ENCODE peak calls at places on chromosomes 13 and 19, in six cellular contexts. J is fibroblast of pulmonary artery, F is lower leg skin, G is kidney epithelial cell, S is SK-N-SH, H is ascending aorta. P is an unnamed sample.
A peak's percentile ranks its signal among the peaks of the same experiment; 100 is the strongest.

GRCh38 chr19:58500242-58500641 is 11.6 kb downstream of the SLC27A5 start:
- DNase-seq in J (no peak), F (no peak), G (no peak), S (no peak), H (no peak), P (no peak)

GRCh38 chr13:87356314-87356713 is 314.9 kb upstream of the SLITRK5 start:
- DNase-seq in J (no peak), F (peak; percentile 33), G (no peak), S (no peak), H (no peak), P (no peak)

GRCh38 chr13:93416943-93417342 is 190.3 kb downstream of the GPC6 start:
- DNase-seq in J (no peak), F (no peak), G (no peak), S (no peak), H (no peak), P (no peak)

GRCh38 chr19:33488826-33489225 is 32.8 kb downstream of the PEPD start:
- DNase-seq in J (no peak), F (no peak), G (no peak), S (no peak), H (no peak), P (no peak)

GRCh38 chr13:34300559-34300958 is 482.6 kb downstream of the RFC3 start:
- DNase-seq in J (no peak), F (no peak), G (peak; percentile 23), S (no peak), H (no peak), P (no peak)

GRCh38 chr13:41356788-41357187 is 45.7 kb downstream of the NAA16 start:
- DNase-seq in J (peak; percentile 24), F (no peak), G (no peak), S (no peak), H (no peak), P (no peak)

GRCh38 chr13:108985166-108985565 is 355.8 kb downstream of the MYO16 start:
- DNase-seq in J (peak; percentile 65), F (no peak), G (no peak), S (no peak), H (no peak), P (no peak)

GRCh38 chr19:50724522-50725217 is 1.5 kb downstream of the CLEC11A start:
- DNase-seq in J (peak; percentile 100), F (peak; percentile 98), G (peak; percentile 88), S (peak; percentile 100), H (peak; percentile 96), P (peak; percentile 99)

DNA sequence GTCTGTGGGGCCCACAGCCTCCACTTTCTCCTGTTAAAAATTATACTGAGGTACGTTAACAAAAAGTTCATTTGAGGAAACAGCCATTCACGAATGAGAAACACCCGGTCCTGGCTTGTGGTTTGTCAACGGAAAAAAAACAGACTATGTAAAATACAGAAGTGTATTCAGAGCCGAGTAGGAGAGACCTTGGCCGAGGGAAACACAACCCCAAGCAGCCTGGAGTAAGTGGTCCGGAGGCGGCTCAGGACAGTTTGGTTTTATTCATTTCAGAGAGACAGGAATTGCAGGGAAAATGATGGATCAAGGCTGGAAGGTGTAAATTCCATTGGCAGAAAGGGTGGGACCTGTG is 714 bp downstream of the ZNF439 start:
- DNase-seq in J (no peak), F (no peak), G (no peak), S (no peak), H (no peak), P (no peak)
- H3K4me3 ChIP-seq in J (peak overlapping the region; percentile 61), F (peak overlapping the region; percentile 51), G (peak overlapping the region; percentile 47), S (peak overlapping the region; percentile 57), H (peak overlapping the region; percentile 63), P (peak overlapping the region; percentile 65)

GRCh38 chr13:102599451-102600012 is 2.7 kb downstream of the TPP2 start:
- DNase-seq in J (no peak), F (no peak), G (no peak), S (no peak), H (no peak), P (no peak)
- H3K4me3 ChIP-seq in J (no peak overlapping the region), F (no peak overlapping the region), G (no peak overlapping the region), S (no peak overlapping the region), H (no peak overlapping the region), P (no peak overlapping the region)

GRCh38 chr13:24274452-24274971 is 34.9 kb upstream of the C1QTNF9 start:
- DNase-seq in J (peak; percentile 52), F (no peak), G (no peak), S (no peak), H (no peak), P (no peak)
- H3K4me3 ChIP-seq in J (no peak overlapping the region), F (no peak overlapping the region), G (no peak overlapping the region), S (no peak overlapping the region), H (no peak overlapping the region), P (no peak overlapping the region)

GRCh38 chr19:43777163-43777700 is 3.5 kb downstream of the KCNN4 start:
- DNase-seq in J (no peak), F (no peak), G (no peak), S (peak; percentile 69), H (no peak), P (no peak)

GRCh38 chr19:43779820-43780219 is 953 bp downstream of the KCNN4 start:
- DNase-seq in J (no peak), F (no peak), G (no peak), S (no peak), H (no peak), P (no peak)

GRCh38 chr19:43780706-43781525 is at the start of gene KCNN4:
- DNase-seq in J (peak; percentile 19), F (no peak), G (no peak), S (no peak), H (no peak), P (no peak)

GRCh38 chr19:43778651-43779050 is 2.1 kb downstream of the KCNN4 start:
- DNase-seq in J (no peak), F (no peak), G (no peak), S (no peak), H (no peak), P (no peak)

GRCh38 chr19:43779147-43779819 is 1.5 kb downstream of the KCNN4 start:
- DNase-seq in J (no peak), F (no peak), G (no peak), S (no peak), H (no peak), P (no peak)
- H3K4me3 ChIP-seq in J (no peak overlapping the region), F (no peak overlapping the region), G (no peak overlapping the region), S (no peak overlapping the region), H (no peak overlapping the region), P (no peak overlapping the region)

DNA sequence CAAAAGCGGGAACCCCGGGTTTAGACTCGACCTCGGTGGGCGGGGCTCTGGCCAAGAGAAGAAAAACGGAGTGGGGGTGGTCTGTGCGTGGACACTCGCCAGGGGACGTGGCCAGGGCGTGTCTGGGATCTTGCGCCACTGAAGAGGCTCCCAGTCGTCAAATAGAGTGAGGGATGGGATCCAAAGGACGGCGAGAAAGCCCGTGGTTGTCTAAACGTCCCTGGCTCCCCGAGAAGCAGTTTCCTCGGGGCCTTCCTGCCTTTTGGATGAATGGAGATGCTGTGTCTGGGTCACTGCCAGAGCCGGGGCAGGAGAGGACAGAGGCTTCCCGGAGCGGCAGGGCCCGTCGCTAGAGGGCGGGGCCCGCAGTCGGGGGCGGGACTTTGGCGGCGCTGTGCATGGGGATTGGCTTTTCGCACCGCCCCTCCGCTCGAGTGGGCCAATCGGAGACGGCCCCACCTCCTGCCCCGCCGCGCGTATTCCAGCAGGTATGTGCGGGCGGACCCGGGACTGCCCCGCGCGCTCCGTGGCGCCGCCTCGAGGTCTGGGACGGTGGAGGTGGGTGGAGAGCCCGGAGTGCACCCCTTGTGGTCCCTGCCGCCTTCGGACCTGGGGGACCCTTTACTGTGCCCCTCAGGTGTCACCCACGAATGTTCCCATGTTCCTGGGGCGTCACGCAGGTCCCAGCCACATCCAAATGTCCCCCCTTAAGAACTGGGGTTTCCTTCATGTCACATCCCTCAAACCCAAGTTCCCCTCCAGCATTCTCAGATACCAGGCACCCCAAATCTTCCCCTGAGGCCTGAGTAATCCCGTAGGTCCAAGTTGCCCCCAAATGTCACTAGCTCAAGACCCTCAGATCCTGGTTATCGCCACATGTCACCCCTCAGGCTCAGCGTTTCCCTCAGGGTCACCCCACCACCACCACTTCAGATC is 38.4 kb downstream of the ZSWIM4 start:
- DNase-seq in J (peak; percentile 90), F (peak; percentile 93), G (no peak), S (peak; percentile 99), H (peak; percentile 96), P (peak; percentile 96)
- H3K4me3 ChIP-seq in J (no peak overlapping the region), F (no peak overlapping the region), G (peak overlapping the region; percentile 7), S (peak overlapping the region; percentile 31), H (no peak overlapping the region), P (no peak overlapping the region)

GRCh38 chr19:36256853-36257511 is 42.1 kb downstream of the ZNF146 start:
- DNase-seq in J (no peak), F (no peak), G (no peak), S (peak; percentile 66), H (no peak), P (no peak)
- H3K4me3 ChIP-seq in J (peak overlapping the region; percentile 30), F (peak overlapping the region; percentile 15), G (peak overlapping the region; percentile 27), S (peak overlapping the region; percentile 57), H (peak overlapping the region; percentile 39), P (peak overlapping the region; percentile 25)

GRCh38 chr13:46675016-46675415 is 121.9 kb downstream of the ESD start:
- DNase-seq in J (no peak), F (no peak), G (no peak), S (no peak), H (no peak), P (no peak)

GRCh38 chr13:46683879-46684278 is 113.1 kb downstream of the ESD start:
- DNase-seq in J (no peak), F (no peak), G (no peak), S (no peak), H (no peak), P (no peak)

GRCh38 chr13:46676378-46676725 is 120.6 kb downstream of the ESD start:
- DNase-seq in J (no peak), F (no peak), G (no peak), S (no peak), H (no peak), P (no peak)

GRCh38 chr13:46682015-46682414 is 114.9 kb downstream of the ESD start:
- DNase-seq in J (no peak), F (no peak), G (no peak), S (no peak), H (no peak), P (no peak)

DNA sequence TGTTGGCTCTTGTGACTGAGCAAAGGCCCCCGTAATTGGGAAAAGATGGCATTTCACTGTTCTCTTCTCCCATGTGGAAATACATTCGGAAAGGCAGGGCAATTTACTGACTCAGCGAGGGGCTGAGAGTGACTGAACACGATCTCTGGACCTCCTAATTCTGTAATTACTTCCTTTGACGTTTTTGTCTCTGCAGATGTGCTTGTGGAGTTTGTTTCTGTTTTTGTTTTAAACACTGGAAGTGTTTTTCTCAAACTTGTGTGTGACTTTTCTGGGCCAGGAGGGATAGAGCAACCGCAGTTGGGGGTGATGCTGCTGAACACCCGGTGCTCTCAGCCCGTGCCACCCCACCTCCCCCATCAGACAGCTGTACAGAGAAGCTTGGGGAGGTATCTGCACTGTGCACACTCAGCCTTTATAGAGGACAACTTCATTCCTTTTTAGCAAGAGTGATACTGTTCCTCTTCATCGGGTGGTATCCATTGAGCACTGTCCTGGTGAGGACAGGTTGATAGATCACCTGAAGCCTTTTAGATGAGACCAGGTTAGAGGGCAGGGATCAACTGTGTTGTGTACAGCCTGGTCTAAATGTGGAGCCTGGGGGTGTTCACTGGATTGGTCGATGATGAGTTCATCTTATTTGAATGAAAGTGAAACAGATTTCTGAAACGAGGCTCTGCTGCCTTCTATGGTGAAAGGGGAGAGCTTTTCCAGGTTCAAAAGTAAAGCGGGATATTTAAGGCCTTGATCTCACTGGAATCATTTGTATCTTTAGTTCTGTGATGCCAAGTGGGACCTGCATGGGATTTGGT is 117.4 kb downstream of the ESD start:
- DNase-seq in J (peak; percentile 71), F (no peak), G (no peak), S (peak; percentile 64), H (no peak), P (no peak)
- H3K4me3 ChIP-seq in J (peak overlapping the region; percentile 43), F (no peak overlapping the region), G (no peak overlapping the region), S (peak overlapping the region; percentile 38), H (peak overlapping the region; percentile 28), P (no peak overlapping the region)

P was measured in lung.